ENCODE peak calls at places on chromosomes 12 and 14, in seven cellular contexts. One of them, this sample, is unnamed.
A peak's percentile ranks its signal among the peaks of the same experiment; 100 is the strongest.

GRCh38 chr12:113157218-113157859 is 7.8 kb downstream of the CFAP73 start:
- DNase-seq in midbrain: no peak
- DNase-seq in CD8-positive, alpha-beta memory T cell: no peak
- DNase-seq in ELF-1: no peak
- DNase-seq in hepatic stellate cell: no peak
- DNase-seq in GM12865: no peak
- DNase-seq in EL: no peak
- DNase-seq in this sample: no peak

GRCh38 chr12:77070382-77071294 is 5.3 kb upstream of the E2F7 start:
- DNase-seq in GM12865: peak; percentile 51
- DNase-seq in midbrain: no peak
- DNase-seq in hepatic stellate cell: no peak
- DNase-seq in CD8-positive, alpha-beta memory T cell: no peak
- DNase-seq in ELF-1: no peak
- DNase-seq in EL: no peak
- DNase-seq in this sample: no peak

GRCh38 chr14:68235011-68235410 is 415.4 kb downstream of the RAD51B start:
- DNase-seq in ELF-1: no peak
- DNase-seq in hepatic stellate cell: no peak
- DNase-seq in GM12865: no peak
- DNase-seq in CD8-positive, alpha-beta memory T cell: no peak
- DNase-seq in midbrain: no peak
- DNase-seq in EL: peak; percentile 54
- DNase-seq in this sample: no peak

GRCh38 chr14:101501341-101501740 is 60.0 kb upstream of the DIO3 start:
- DNase-seq in midbrain: no peak
- DNase-seq in hepatic stellate cell: no peak
- DNase-seq in CD8-positive, alpha-beta memory T cell: no peak
- DNase-seq in EL: no peak
- DNase-seq in ELF-1: no peak
- DNase-seq in GM12865: no peak
- DNase-seq in this sample: peak; percentile 5

GRCh38 chr14:101184104-101184455 is 280.6 kb upstream of the RTL1 start:
- DNase-seq in EL: no peak
- DNase-seq in hepatic stellate cell: no peak
- DNase-seq in GM12865: no peak
- DNase-seq in CD8-positive, alpha-beta memory T cell: no peak
- DNase-seq in ELF-1: no peak
- DNase-seq in midbrain: no peak
- DNase-seq in this sample: no peak

GRCh38 chr12:76569685-76570604 is 10.4 kb upstream of the OSBPL8 start:
- DNase-seq in hepatic stellate cell: no peak
- DNase-seq in GM12865: no peak
- DNase-seq in midbrain: no peak
- DNase-seq in EL: no peak
- DNase-seq in CD8-positive, alpha-beta memory T cell: peak; percentile 32
- DNase-seq in ELF-1: no peak
- DNase-seq in this sample: no peak

GRCh38 chr14:90239139-90239538 is 17.2 kb upstream of the PSMC1 start:
- DNase-seq in midbrain: no peak
- DNase-seq in EL: peak; percentile 3
- DNase-seq in ELF-1: no peak
- DNase-seq in GM12865: no peak
- DNase-seq in CD8-positive, alpha-beta memory T cell: no peak
- DNase-seq in hepatic stellate cell: no peak
- DNase-seq in this sample: no peak

GRCh38 chr12:40446385-40446784 is 221.6 kb downstream of the LRRK2 start:
- DNase-seq in CD8-positive, alpha-beta memory T cell: no peak
- DNase-seq in EL: peak; percentile 1
- DNase-seq in midbrain: no peak
- DNase-seq in GM12865: peak; percentile 42
- DNase-seq in hepatic stellate cell: peak; percentile 8
- DNase-seq in ELF-1: no peak
- DNase-seq in this sample: no peak

GRCh38 chr12:109357032-109357431 is 9.3 kb downstream of the MYO1H start:
- DNase-seq in GM12865: no peak
- DNase-seq in hepatic stellate cell: no peak
- DNase-seq in midbrain: no peak
- DNase-seq in EL: no peak
- DNase-seq in CD8-positive, alpha-beta memory T cell: no peak
- DNase-seq in ELF-1: no peak
- DNase-seq in this sample: no peak

GRCh38 chr12:68240975-68241374 is 12.4 kb downstream of the IL22 start:
- DNase-seq in hepatic stellate cell: no peak
- DNase-seq in CD8-positive, alpha-beta memory T cell: peak; percentile 45
- DNase-seq in EL: peak; percentile 65
- DNase-seq in ELF-1: no peak
- DNase-seq in midbrain: no peak
- DNase-seq in GM12865: peak; percentile 88
- DNase-seq in this sample: no peak

GRCh38 chr14:71466251-71466650 is 466.0 kb upstream of the RGS6 start:
- DNase-seq in GM12865: no peak
- DNase-seq in midbrain: peak; percentile 17
- DNase-seq in hepatic stellate cell: no peak
- DNase-seq in ELF-1: no peak
- DNase-seq in EL: no peak
- DNase-seq in CD8-positive, alpha-beta memory T cell: no peak
- DNase-seq in this sample: no peak

GRCh38 chr12:94204647-94205247 is 56.4 kb downstream of the PLXNC1 start:
- DNase-seq in EL: no peak
- DNase-seq in midbrain: no peak
- DNase-seq in ELF-1: no peak
- DNase-seq in CD8-positive, alpha-beta memory T cell: no peak
- DNase-seq in hepatic stellate cell: no peak
- DNase-seq in GM12865: peak; percentile 70
- DNase-seq in this sample: no peak

GRCh38 chr14:68911594-68912227 is 67.4 kb downstream of the ACTN1 start:
- DNase-seq in hepatic stellate cell: peak; percentile 87
- DNase-seq in midbrain: peak; percentile 62
- DNase-seq in GM12865: peak; percentile 82
- DNase-seq in ELF-1: peak; percentile 86
- DNase-seq in EL: peak; percentile 81
- DNase-seq in CD8-positive, alpha-beta memory T cell: peak; percentile 80
- DNase-seq in this sample: peak; percentile 76

GRCh38 chr12:110670161-110670701 is 18.7 kb downstream of the HVCN1 start:
- DNase-seq in EL: no peak
- DNase-seq in hepatic stellate cell: no peak
- DNase-seq in midbrain: no peak
- DNase-seq in GM12865: peak; percentile 92
- DNase-seq in CD8-positive, alpha-beta memory T cell: no peak
- DNase-seq in ELF-1: no peak
- DNase-seq in this sample: no peak

GRCh38 chr12:102430661-102431060 is 49.7 kb downstream of the IGF1 start:
- DNase-seq in hepatic stellate cell: no peak
- DNase-seq in midbrain: no peak
- DNase-seq in EL: peak; percentile 34
- DNase-seq in GM12865: no peak
- DNase-seq in CD8-positive, alpha-beta memory T cell: no peak
- DNase-seq in ELF-1: no peak
- DNase-seq in this sample: no peak

GRCh38 chr12:116352315-116352835 is 74.9 kb upstream of the MED13L start:
- DNase-seq in CD8-positive, alpha-beta memory T cell: no peak
- DNase-seq in GM12865: no peak
- DNase-seq in midbrain: no peak
- DNase-seq in ELF-1: no peak
- DNase-seq in hepatic stellate cell: no peak
- DNase-seq in EL: no peak
- DNase-seq in this sample: no peak

GRCh38 chr12:47071241-47071852 is 8.1 kb upstream of the PCED1B start:
- DNase-seq in CD8-positive, alpha-beta memory T cell: no peak
- DNase-seq in ELF-1: peak; percentile 54
- DNase-seq in hepatic stellate cell: no peak
- DNase-seq in midbrain: no peak
- DNase-seq in EL: peak; percentile 11
- DNase-seq in GM12865: no peak
- DNase-seq in this sample: no peak

GRCh38 chr12:45893240-45893639 is 97.1 kb downstream of the SCAF11 start:
- DNase-seq in hepatic stellate cell: peak; percentile 12
- DNase-seq in GM12865: no peak
- DNase-seq in EL: peak; percentile 19
- DNase-seq in midbrain: peak; percentile 41
- DNase-seq in ELF-1: no peak
- DNase-seq in CD8-positive, alpha-beta memory T cell: no peak
- DNase-seq in this sample: no peak

GRCh38 chr14:65604946-65605345 is 192.4 kb downstream of the FUT8 start:
- DNase-seq in GM12865: no peak
- DNase-seq in EL: no peak
- DNase-seq in hepatic stellate cell: no peak
- DNase-seq in midbrain: no peak
- DNase-seq in CD8-positive, alpha-beta memory T cell: no peak
- DNase-seq in ELF-1: no peak
- DNase-seq in this sample: no peak

GRCh38 chr14:95663226-95663797 is 22.9 kb upstream of the TCL1B start:
- DNase-seq in EL: no peak
- DNase-seq in CD8-positive, alpha-beta memory T cell: no peak
- DNase-seq in hepatic stellate cell: no peak
- DNase-seq in midbrain: no peak
- DNase-seq in GM12865: peak; percentile 78
- DNase-seq in ELF-1: no peak
- DNase-seq in this sample: peak; percentile 60

GRCh38 chr12:131098178-131098981 is 144.7 kb downstream of the ADGRD1 start:
- DNase-seq in EL: no peak
- DNase-seq in hepatic stellate cell: no peak
- DNase-seq in ELF-1: no peak
- DNase-seq in midbrain: no peak
- DNase-seq in CD8-positive, alpha-beta memory T cell: no peak
- DNase-seq in GM12865: no peak
- DNase-seq in this sample: no peak

GRCh38 chr14:75259510-75259855 is 19.1 kb upstream of the FOS start:
- DNase-seq in hepatic stellate cell: no peak
- DNase-seq in GM12865: no peak
- DNase-seq in EL: peak; percentile 61
- DNase-seq in ELF-1: no peak
- DNase-seq in midbrain: peak; percentile 70
- DNase-seq in CD8-positive, alpha-beta memory T cell: no peak
- DNase-seq in this sample: no peak

GRCh38 chr12:127570793-127571360 is 696.1 kb upstream of the TMEM132C start:
- DNase-seq in CD8-positive, alpha-beta memory T cell: no peak
- DNase-seq in GM12865: no peak
- DNase-seq in hepatic stellate cell: no peak
- DNase-seq in ELF-1: no peak
- DNase-seq in midbrain: no peak
- DNase-seq in EL: no peak
- DNase-seq in this sample: no peak

GRCh38 chr12:8681129-8681902 is 16.5 kb upstream of the RIMKLB start:
- DNase-seq in midbrain: no peak
- DNase-seq in EL: peak; percentile 29
- DNase-seq in GM12865: no peak
- DNase-seq in CD8-positive, alpha-beta memory T cell: no peak
- DNase-seq in hepatic stellate cell: peak; percentile 67
- DNase-seq in ELF-1: peak; percentile 76
- DNase-seq in this sample: no peak

GRCh38 chr14:86815341-86815740 is 1177.6 kb downstream of the GALC start:
- DNase-seq in midbrain: no peak
- DNase-seq in hepatic stellate cell: no peak
- DNase-seq in GM12865: no peak
- DNase-seq in ELF-1: no peak
- DNase-seq in CD8-positive, alpha-beta memory T cell: no peak
- DNase-seq in EL: peak; percentile 32
- DNase-seq in this sample: no peak

GRCh38 chr12:54411398-54412241 is 7.4 kb downstream of the ITGA5 start:
- DNase-seq in CD8-positive, alpha-beta memory T cell: peak; percentile 62
- DNase-seq in EL: peak; percentile 99
- DNase-seq in midbrain: no peak
- DNase-seq in ELF-1: no peak
- DNase-seq in hepatic stellate cell: peak; percentile 96
- DNase-seq in GM12865: peak; percentile 33
- DNase-seq in this sample: no peak

GRCh38 chr12:107310621-107311020 is 217.3 kb upstream of the CRY1 start:
- DNase-seq in CD8-positive, alpha-beta memory T cell: no peak
- DNase-seq in EL: no peak
- DNase-seq in GM12865: no peak
- DNase-seq in hepatic stellate cell: no peak
- DNase-seq in midbrain: no peak
- DNase-seq in ELF-1: no peak
- DNase-seq in this sample: no peak

GRCh38 chr14:39275395-39275794 is 41.7 kb downstream of the MIA2 start:
- DNase-seq in ELF-1: no peak
- DNase-seq in CD8-positive, alpha-beta memory T cell: no peak
- DNase-seq in hepatic stellate cell: no peak
- DNase-seq in GM12865: no peak
- DNase-seq in midbrain: no peak
- DNase-seq in EL: no peak
- DNase-seq in this sample: no peak

GRCh38 chr12:12837025-12837872 is 24.1 kb downstream of the DDX47 start:
- DNase-seq in CD8-positive, alpha-beta memory T cell: peak; percentile 41
- DNase-seq in hepatic stellate cell: peak; percentile 85
- DNase-seq in midbrain: no peak
- DNase-seq in GM12865: peak; percentile 44
- DNase-seq in EL: peak; percentile 86
- DNase-seq in ELF-1: peak; percentile 49
- DNase-seq in this sample: peak; percentile 32

GRCh38 chr14:81400202-81400678 is at the start of gene STON2:
- DNase-seq in ELF-1: peak; percentile 71
- DNase-seq in GM12865: no peak
- DNase-seq in CD8-positive, alpha-beta memory T cell: no peak
- DNase-seq in hepatic stellate cell: no peak
- DNase-seq in midbrain: peak; percentile 33
- DNase-seq in EL: peak; percentile 53
- DNase-seq in this sample: peak; percentile 10

GRCh38 chr12:70359458-70360197 is 6.5 kb upstream of the KCNMB4 start:
- DNase-seq in GM12865: no peak
- DNase-seq in hepatic stellate cell: no peak
- DNase-seq in midbrain: no peak
- DNase-seq in CD8-positive, alpha-beta memory T cell: no peak
- DNase-seq in EL: no peak
- DNase-seq in ELF-1: no peak
- DNase-seq in this sample: no peak

This sample was measured in body of pancreas.